ENCODE peak calls at places on chromosomes 1 and 21, in ten cellular contexts. A is activated naive CD4-positive, alpha-beta T cell; N is fibroblast of mammary gland; D is NCI-H2171; G is CD8-positive, alpha-beta T cell; S is EL; O is mammary epithelial cell; B is Calu3; E is H7; V is AG20443. X is an unnamed sample.

GRCh38 chr21:36422279-36423098 is 37.3 kb downstream of the CHAF1B start:
- DNase-seq in A (no peak), N (peak), D (no peak), G (no peak), S (peak), O (peak), B (peak), E (peak), V (peak), X (peak)

GRCh38 chr1:198253668-198254067 is 96.9 kb downstream of the NEK7 start:
- DNase-seq in A (no peak), N (peak), D (no peak), G (no peak), S (peak), O (peak), B (peak), E (no peak), V (peak), X (no peak)

GRCh38 chr1:110053557-110054428 is 16.7 kb downstream of the ALX3 start:
- DNase-seq in A (peak), N (peak), D (no peak), G (peak), S (peak), O (no peak), B (peak), E (peak), V (peak), X (no peak)

GRCh38 chr1:194466706-194467105 is 1280.3 kb upstream of the B3GALT2 start:
- DNase-seq in A (no peak), N (no peak), D (no peak), G (no peak), S (peak), O (peak), B (no peak), E (no peak), V (no peak), X (no peak)

GRCh38 chr1:46714976-46715375 is 3.9 kb downstream of the EFCAB14 start:
- DNase-seq in A (no peak), N (no peak), D (no peak), G (no peak), S (no peak), O (no peak), B (no peak), E (no peak), V (no peak), X (no peak)

GRCh38 chr1:83857108-83857507 is 141.8 kb downstream of the TTLL7 start:
- DNase-seq in A (no peak), N (peak), D (no peak), G (no peak), S (peak), O (no peak), B (no peak), E (no peak), V (peak), X (peak)

GRCh38 chr21:37712204-37712934 is 203.9 kb downstream of the KCNJ6 start:
- DNase-seq in A (no peak), N (peak), D (no peak), G (no peak), S (peak), O (peak), B (peak), E (peak), V (peak), X (peak)

GRCh38 chr1:155001438-155001687 is 1.2 kb upstream of the ZBTB7B start:
- DNase-seq in A (no peak), N (no peak), D (peak), G (no peak), S (no peak), O (no peak), B (no peak), E (no peak), V (no peak), X (no peak)

GRCh38 chr1:207815913-207816312 is 64.1 kb downstream of the CD46 start:
- DNase-seq in A (no peak), N (peak), D (no peak), G (no peak), S (peak), O (peak), B (no peak), E (no peak), V (peak), X (no peak)

GRCh38 chr1:202343652-202344349 is 2.1 kb upstream of the UBE2T start:
- DNase-seq in A (no peak), N (peak), D (peak), G (no peak), S (peak), O (peak), B (peak), E (no peak), V (peak), X (peak)

GRCh38 chr21:34595457-34595856 is 19.5 kb downstream of the RCAN1 start:
- DNase-seq in A (no peak), N (no peak), D (no peak), G (no peak), S (no peak), O (no peak), B (no peak), E (no peak), V (no peak), X (no peak)

GRCh38 chr1:33143181-33143580 is 38.7 kb downstream of the TRIM62 start:
- DNase-seq in A (no peak), N (peak), D (no peak), G (no peak), S (peak), O (no peak), B (no peak), E (no peak), V (no peak), X (no peak)

GRCh38 chr1:28370220-28371010 is 875 bp downstream of the PHACTR4 start:
- DNase-seq in A (no peak), N (peak), D (no peak), G (no peak), S (peak), O (no peak), B (no peak), E (peak), V (peak), X (no peak)

GRCh38 chr1:246753670-246754535 is 29.7 kb downstream of the SCCPDH start:
- DNase-seq in A (no peak), N (peak), D (peak), G (peak), S (peak), O (peak), B (peak), E (peak), V (peak), X (peak)

GRCh38 chr1:29853716-29854330 is 617.5 kb downstream of the PTPRU start:
- DNase-seq in A (no peak), N (no peak), D (no peak), G (no peak), S (no peak), O (no peak), B (no peak), E (no peak), V (no peak), X (no peak)

GRCh38 chr1:24868016-24868875 is 61.8 kb downstream of the RUNX3 start:
- DNase-seq in A (no peak), N (no peak), D (no peak), G (no peak), S (no peak), O (no peak), B (no peak), E (peak), V (no peak), X (no peak)

GRCh38 chr1:24770891-24771290 is 25.6 kb downstream of the CLIC4 start:
- DNase-seq in A (no peak), N (no peak), D (no peak), G (no peak), S (peak), O (no peak), B (no peak), E (no peak), V (no peak), X (no peak)

GRCh38 chr1:227225715-227226346 is 92.5 kb downstream of the CDC42BPA start:
- DNase-seq in A (no peak), N (peak), D (no peak), G (no peak), S (peak), O (peak), B (no peak), E (no peak), V (peak), X (no peak)

GRCh38 chr1:209882286-209882685 is 54.5 kb downstream of the UTP25 start:
- DNase-seq in A (no peak), N (no peak), D (no peak), G (no peak), S (no peak), O (no peak), B (no peak), E (no peak), V (no peak), X (no peak)

GRCh38 chr1:84892657-84893618 is at the start of gene LPAR3:
- DNase-seq in A (no peak), N (peak), D (no peak), G (no peak), S (peak), O (peak), B (peak), E (peak), V (peak), X (peak)

GRCh38 chr1:231971397-231972233 is 345.0 kb downstream of the DISC1 start:
- DNase-seq in A (no peak), N (peak), D (no peak), G (no peak), S (peak), O (peak), B (no peak), E (no peak), V (peak), X (no peak)

GRCh38 chr1:10943991-10944730 is 68.3 kb upstream of the TARDBP start:
- DNase-seq in A (no peak), N (peak), D (peak), G (no peak), S (peak), O (no peak), B (no peak), E (peak), V (peak), X (peak)

GRCh38 chr1:40153073-40153770 is 8.0 kb upstream of the RLF start:
- DNase-seq in A (no peak), N (peak), D (no peak), G (no peak), S (peak), O (peak), B (no peak), E (peak), V (peak), X (peak)

GRCh38 chr1:168636642-168637111 is 60.3 kb downstream of the XCL1 start:
- DNase-seq in A (no peak), N (peak), D (no peak), G (no peak), S (peak), O (peak), B (peak), E (no peak), V (peak), X (no peak)

GRCh38 chr1:3676581-3677410 is 24.5 kb downstream of the TP73 start:
- DNase-seq in A (no peak), N (no peak), D (no peak), G (no peak), S (no peak), O (no peak), B (no peak), E (no peak), V (no peak), X (no peak)

GRCh38 chr1:31482478-31483011 is 69.5 kb downstream of the SERINC2 start:
- DNase-seq in A (no peak), N (no peak), D (no peak), G (no peak), S (no peak), O (no peak), B (no peak), E (no peak), V (no peak), X (no peak)

GRCh38 chr1:70436617-70437236 is 25.7 kb downstream of the CTH start:
- DNase-seq in A (no peak), N (peak), D (no peak), G (no peak), S (no peak), O (no peak), B (no peak), E (no peak), V (peak), X (no peak)

GRCh38 chr21:40053007-40053406 is 185.8 kb downstream of the PCP4 start:
- DNase-seq in A (no peak), N (no peak), D (no peak), G (no peak), S (no peak), O (no peak), B (no peak), E (no peak), V (no peak), X (no peak)

GRCh38 chr1:209645574-209646452 is 6.4 kb downstream of the LAMB3 start:
- DNase-seq in A (no peak), N (no peak), D (no peak), G (no peak), S (no peak), O (peak), B (no peak), E (no peak), V (no peak), X (peak)

GRCh38 chr1:220873087-220873486 is 6.2 kb upstream of the HLX start:
- DNase-seq in A (no peak), N (no peak), D (no peak), G (no peak), S (no peak), O (no peak), B (no peak), E (peak), V (no peak), X (no peak)

GRCh38 chr1:231613419-231614349 is 12.9 kb upstream of the DISC1 start:
- DNase-seq in A (no peak), N (no peak), D (no peak), G (no peak), S (no peak), O (no peak), B (no peak), E (no peak), V (no peak), X (no peak)

GRCh38 chr1:218366322-218367052 is 21.4 kb downstream of the TGFB2 start:
- DNase-seq in A (no peak), N (no peak), D (no peak), G (no peak), S (no peak), O (no peak), B (no peak), E (no peak), V (no peak), X (no peak)